ENCODE peak calls at places on chromosomes 2 and 18, in four cellular contexts. F is thoracic aorta, O is spleen, V is MCF 10A. D is an unnamed sample.

GRCh38 chr2:26847663-26848335 is at the start of gene DPYSL5:
- DNase-seq in F (no peak), O (no peak), V (no peak), D (no peak)

GRCh38 chr18:23099621-23100020 is 35.7 kb upstream of the CABLES1 start:
- DNase-seq in F (no peak), O (peak), V (no peak), D (peak)

GRCh38 chr2:48341556-48342133 is 188.3 kb upstream of the STON1 start:
- DNase-seq in F (no peak), O (no peak), V (no peak), D (no peak)

GRCh38 chr2:36362291-36362690 is 6.7 kb downstream of the CRIM1 start:
- DNase-seq in F (no peak), O (no peak), V (peak), D (no peak)

GRCh38 chr2:174125151-174125550 is 123.2 kb downstream of the OLA1 start:
- DNase-seq in F (no peak), O (no peak), V (no peak), D (no peak)

GRCh38 chr2:148675708-148676107 is 31.2 kb downstream of the EPC2 start:
- DNase-seq in F (no peak), O (no peak), V (peak), D (no peak)

GRCh38 chr2:25808006-25808383 is 70.3 kb downstream of the ASXL2 start:
- DNase-seq in F (no peak), O (no peak), V (peak), D (no peak)

GRCh38 chr2:45477546-45477945 is 133.5 kb downstream of the SRBD1 start:
- DNase-seq in F (no peak), O (no peak), V (no peak), D (no peak)

GRCh38 chr2:202249864-202250263 is 11.5 kb upstream of the SUMO1 start:
- DNase-seq in F (no peak), O (no peak), V (peak), D (no peak)

GRCh38 chr2:42787424-42787787 is 5.0 kb downstream of the HAAO start:
- DNase-seq in F (no peak), O (no peak), V (no peak), D (no peak)

GRCh38 chr18:939167-939566 is 34.5 kb downstream of the ADCYAP1 start:
- DNase-seq in F (no peak), O (no peak), V (peak), D (no peak)

GRCh38 chr2:149903626-149904025 is 316.1 kb upstream of the MMADHC start:
- DNase-seq in F (no peak), O (no peak), V (no peak), D (no peak)

GRCh38 chr2:30694286-30695055 is 112.8 kb downstream of the CAPN13 start:
- DNase-seq in F (no peak), O (no peak), V (no peak), D (no peak)

GRCh38 chr18:32237024-32237423 is 47.2 kb downstream of the MEP1B start:
- DNase-seq in F (no peak), O (no peak), V (peak), D (no peak)

GRCh38 chr2:9100080-9100876 is 96.8 kb upstream of the MBOAT2 start:
- DNase-seq in F (no peak), O (no peak), V (no peak), D (no peak)

GRCh38 chr2:41925009-41925408 is 122.8 kb upstream of the PKDCC start:
- DNase-seq in F (no peak), O (no peak), V (no peak), D (no peak)

GRCh38 chr18:74225193-74225840 is 66.4 kb downstream of the CYB5A start:
- DNase-seq in F (no peak), O (no peak), V (no peak), D (no peak)

GRCh38 chr2:70546376-70546775 is 7.2 kb downstream of the TGFA start:
- DNase-seq in F (no peak), O (no peak), V (no peak), D (no peak)

GRCh38 chr2:70546885-70547284 is 6.7 kb downstream of the TGFA start:
- DNase-seq in F (no peak), O (no peak), V (no peak), D (no peak)

GRCh38 chr2:70537840-70538239 is 15.8 kb downstream of the TGFA start:
- DNase-seq in F (no peak), O (no peak), V (no peak), D (no peak)

GRCh38 chr2:70536517-70537060 is 17.0 kb downstream of the TGFA start:
- DNase-seq in F (no peak), O (no peak), V (no peak), D (no peak)

DNA sequence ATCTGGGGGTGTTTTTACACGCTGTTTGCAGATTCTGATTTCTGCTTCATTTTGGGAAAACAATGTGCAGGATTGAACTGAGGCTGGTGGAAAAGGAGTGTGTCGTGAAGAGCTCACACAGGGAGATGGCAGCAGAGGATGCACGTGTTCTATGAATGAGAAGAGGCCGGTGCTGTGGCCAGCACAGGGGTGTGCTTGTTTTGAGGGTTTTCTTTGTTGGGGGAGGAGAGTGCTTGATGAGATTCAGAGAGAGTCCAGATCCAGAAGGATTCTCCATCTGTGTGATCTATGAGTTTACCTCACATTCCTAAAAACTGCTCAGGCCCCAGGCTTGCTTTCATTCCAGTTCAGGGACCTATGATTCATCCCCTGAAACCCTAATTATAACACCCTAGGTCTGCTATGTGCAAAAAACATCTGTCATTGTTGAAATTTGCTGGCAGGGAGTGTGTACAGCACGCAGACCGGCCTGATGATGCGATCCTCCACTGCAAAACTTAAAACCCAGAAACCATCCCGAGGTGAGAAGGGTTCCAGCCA is 12.1 kb downstream of the TGFA start:
- DNase-seq in F (no peak), O (no peak), V (peak), D (no peak)
- TF ChIP-seq CTCF in F (no peak), O (no peak), V (peak), D (no peak)

GRCh38 chr2:117789505-117789904 is 25.0 kb upstream of the DDX18 start:
- DNase-seq in F (no peak), O (no peak), V (no peak), D (no peak)

GRCh38 chr2:117786520-117786919 is 28.0 kb upstream of the DDX18 start:
- DNase-seq in F (no peak), O (no peak), V (no peak), D (no peak)

GRCh38 chr2:117785740-117786139 is 28.8 kb upstream of the DDX18 start:
- DNase-seq in F (no peak), O (no peak), V (peak), D (no peak)
- TF ChIP-seq CTCF in F (peak), O (peak), V (peak), D (peak)

GRCh38 chr2:224807153-224807964 is 91.2 kb upstream of the CCDC195 start:
- DNase-seq in F (no peak), O (no peak), V (peak), D (no peak)
- TF ChIP-seq CTCF in F (no peak), O (no peak), V (peak), D (no peak)

DNA sequence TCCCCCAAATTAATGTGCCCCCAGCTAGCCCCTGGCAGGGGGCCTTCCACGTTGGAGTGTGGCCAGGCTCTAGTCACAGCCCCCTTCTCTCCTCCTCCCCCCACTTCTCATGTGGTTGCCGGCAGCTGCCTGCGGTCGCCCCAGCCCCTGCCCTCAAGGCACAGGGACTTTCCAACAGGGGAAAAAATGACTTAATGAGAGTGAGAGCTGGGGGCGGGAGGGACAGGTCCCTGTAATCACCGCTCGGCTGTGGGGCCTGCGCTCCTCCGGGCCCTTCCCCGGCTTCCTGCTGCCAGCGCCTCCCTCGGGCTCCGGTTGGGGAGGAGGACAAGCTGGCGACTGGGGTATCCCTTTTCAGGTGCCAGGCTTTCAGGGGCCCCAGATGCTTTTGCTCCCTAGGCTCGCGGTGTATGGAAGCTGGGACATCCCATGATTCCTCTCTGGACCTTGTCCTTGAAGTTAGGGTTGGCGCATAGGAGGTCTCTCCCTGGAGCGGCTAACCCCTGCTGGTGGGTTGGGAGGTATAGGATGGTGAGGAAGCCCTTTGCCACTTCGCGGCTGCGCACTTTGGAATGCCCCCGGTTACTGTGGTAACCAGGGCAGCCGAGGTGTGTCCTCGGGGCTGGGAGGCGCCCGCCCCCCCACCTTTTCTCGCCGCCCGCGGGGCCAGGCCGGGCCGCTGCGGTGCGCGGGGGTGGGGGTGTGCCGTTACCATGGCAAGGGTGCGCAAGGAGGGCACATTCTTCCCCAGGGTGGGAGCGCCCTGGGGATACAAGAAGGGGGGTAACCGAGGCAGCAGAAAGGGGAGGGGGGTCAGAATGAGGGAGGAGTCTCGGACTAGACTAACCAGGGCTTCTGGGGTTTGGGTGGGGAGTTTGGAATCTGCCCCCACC is 16.1 kb downstream of the WNT10A start:
- DNase-seq in F (no peak), O (peak), V (peak), D (no peak)
- TF ChIP-seq CTCF in F (peak), O (no peak), V (no peak), D (no peak)

GRCh38 chr2:126886201-126886905 is 12.3 kb upstream of the TEX51 start:
- DNase-seq in F (no peak), O (peak), V (peak), D (peak)
- TF ChIP-seq CTCF in F (no peak), O (peak), V (no peak), D (peak)

DNA sequence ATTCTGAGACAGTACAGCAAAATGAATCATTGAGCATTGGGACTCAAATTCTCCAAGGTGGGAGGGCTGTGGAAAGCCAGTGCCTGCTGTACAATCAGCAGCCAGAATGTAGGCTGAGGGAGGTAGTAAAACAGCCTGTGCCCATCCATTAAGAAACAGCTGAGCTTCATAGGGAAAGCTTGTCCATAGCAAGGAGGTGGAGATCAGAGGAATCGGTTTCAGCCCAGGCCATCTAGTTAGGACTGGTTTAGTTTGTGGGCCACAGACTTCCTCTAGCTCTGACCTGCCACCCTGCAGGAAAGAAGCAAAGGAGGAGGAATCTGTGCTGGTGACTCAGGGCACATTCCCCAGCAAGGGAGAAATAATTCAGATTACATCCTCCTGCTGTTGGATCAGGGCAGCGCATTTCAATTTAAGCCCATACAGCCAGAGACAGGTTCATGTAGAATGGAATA is 333.4 kb downstream of the SETBP1 start:
- DNase-seq in F (no peak), O (no peak), V (peak), D (no peak)
- TF ChIP-seq CTCF in F (peak), O (no peak), V (peak), D (peak)

DNA sequence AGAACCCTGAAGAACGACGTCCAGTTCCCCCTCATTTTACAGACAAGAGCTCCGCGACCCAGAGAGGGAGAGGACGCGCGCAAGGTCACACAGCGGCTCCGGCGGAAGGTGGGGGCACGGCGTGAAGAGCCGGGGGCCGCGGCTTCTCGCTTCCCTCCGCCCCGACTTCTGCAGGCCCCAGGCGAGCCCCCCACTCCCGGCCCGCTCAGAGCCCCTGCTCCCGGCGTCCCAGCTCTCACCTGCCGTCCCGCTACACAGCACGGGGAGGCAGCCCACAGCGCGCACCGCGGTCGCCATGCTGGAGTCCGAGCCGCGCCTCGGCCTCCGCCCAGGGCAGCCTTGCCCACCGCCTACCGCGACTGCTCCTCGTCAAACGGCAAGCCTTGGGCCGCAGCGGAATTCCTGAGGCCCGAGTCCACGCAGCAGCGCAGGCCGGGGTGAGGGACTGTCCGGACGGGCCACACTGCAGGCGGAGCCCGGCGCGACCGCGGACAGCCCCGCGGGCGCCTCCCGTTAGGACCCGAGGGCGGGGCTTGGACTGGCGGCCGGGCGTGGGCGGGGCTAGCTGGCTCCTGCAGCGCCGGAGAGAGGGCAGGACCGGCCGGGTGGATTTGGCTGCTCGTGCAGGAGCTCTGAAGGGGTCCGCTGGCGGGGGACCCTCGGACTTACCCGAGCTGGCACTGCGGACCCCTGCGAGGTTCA is at the start of gene MRPS5:
- DNase-seq in F (peak), O (peak), V (peak), D (peak)
- TF ChIP-seq CTCF in F (no peak), O (no peak), V (no peak), D (no peak)

GRCh38 chr2:133848111-133848649 is 279.9 kb upstream of the NCKAP5 start:
- DNase-seq in F (no peak), O (no peak), V (no peak), D (no peak)

GRCh38 chr2:133847591-133847990 is 279.3 kb upstream of the NCKAP5 start:
- DNase-seq in F (no peak), O (no peak), V (no peak), D (no peak)

GRCh38 chr2:133849341-133849740 is 281.1 kb upstream of the NCKAP5 start:
- DNase-seq in F (no peak), O (no peak), V (no peak), D (no peak)

GRCh38 chr2:133844214-133844892 is 276.1 kb upstream of the NCKAP5 start:
- DNase-seq in F (no peak), O (no peak), V (peak), D (peak)

GRCh38 chr2:133846476-133846875 is 278.2 kb upstream of the NCKAP5 start:
- DNase-seq in F (no peak), O (no peak), V (no peak), D (no peak)
- TF ChIP-seq CTCF in F (no peak), O (no peak), V (no peak), D (no peak)

GRCh38 chr18:28961669-28962228 is 784.8 kb upstream of the CDH2 start:
- DNase-seq in F (no peak), O (no peak), V (peak), D (no peak)
- TF ChIP-seq CTCF in F (no peak), O (no peak), V (peak), D (peak)